ENCODE peak calls at places on chromosomes 16 and 17, in eight cellular contexts. Z is stomach; E is CD4-positive, alpha-beta T cell; X is left ventricle myocardium inferior; Q is OCI-LY7; N is GM23338; J is GM23248; W is left lung. B is an unnamed sample.

GRCh38 chr16:21277927-21278706 is at the start of gene CRYM:
- DNase-seq in Z (peak; percentile 64), E (peak; percentile 19), X (peak; percentile 71), Q (peak; percentile 76), N (peak; percentile 89), J (peak; percentile 68), W (peak; percentile 88), B (peak; percentile 73)

GRCh38 chr17:37430051-37430591 is 23.4 kb downstream of the TADA2A start:
- DNase-seq in Z (no peak), E (no peak), X (no peak), Q (no peak), N (no peak), J (peak; percentile 94), W (no peak), B (no peak)

GRCh38 chr17:48537316-48537715 is 6.5 kb upstream of the HOXB1 start:
- DNase-seq in Z (no peak), E (no peak), X (no peak), Q (no peak), N (no peak), J (no peak), W (no peak), B (no peak)

GRCh38 chr16:73071131-73071940 is 23.4 kb upstream of the ZFHX3 start:
- DNase-seq in Z (peak; percentile 59), E (no peak), X (peak; percentile 60), Q (no peak), N (peak; percentile 79), J (peak; percentile 44), W (peak; percentile 82), B (peak; percentile 59)

GRCh38 chr16:5349661-5350060 is 252.1 kb upstream of the EEF2KMT start:
- DNase-seq in Z (no peak), E (no peak), X (no peak), Q (no peak), N (peak; percentile 43), J (no peak), W (no peak), B (no peak)

GRCh38 chr16:67291461-67291860 is 12.1 kb downstream of the PLEKHG4 start:
- DNase-seq in Z (no peak), E (no peak), X (no peak), Q (no peak), N (no peak), J (no peak), W (no peak), B (no peak)

GRCh38 chr16:81443688-81444447 is 740 bp upstream of the CMIP start:
- DNase-seq in Z (no peak), E (no peak), X (peak; percentile 40), Q (no peak), N (peak; percentile 54), J (no peak), W (peak; percentile 89), B (peak; percentile 67)

GRCh38 chr16:78249056-78249455 is 149.6 kb downstream of the WWOX start:
- DNase-seq in Z (peak; percentile 85), E (no peak), X (peak; percentile 32), Q (no peak), N (peak; percentile 61), J (no peak), W (no peak), B (peak; percentile 70)

GRCh38 chr17:50033316-50033715 is 22.6 kb upstream of the ITGA3 start:
- DNase-seq in Z (peak; percentile 8), E (no peak), X (no peak), Q (no peak), N (no peak), J (peak; percentile 79), W (no peak), B (no peak)

GRCh38 chr16:64339052-64339770 is 782.7 kb downstream of the CDH11 start:
- DNase-seq in Z (no peak), E (no peak), X (no peak), Q (peak; percentile 27), N (no peak), J (peak; percentile 91), W (no peak), B (no peak)

GRCh38 chr17:14918540-14918939 is 346.6 kb downstream of the PMP22 start:
- DNase-seq in Z (no peak), E (no peak), X (no peak), Q (no peak), N (no peak), J (peak; percentile 32), W (no peak), B (no peak)

GRCh38 chr16:73739049-73739769 is 557.4 kb upstream of the PSMD7 start:
- DNase-seq in Z (no peak), E (no peak), X (no peak), Q (no peak), N (no peak), J (no peak), W (no peak), B (no peak)

GRCh38 chr17:65332375-65332774 is 195.2 kb downstream of the RGS9 start:
- DNase-seq in Z (no peak), E (no peak), X (no peak), Q (no peak), N (peak; percentile 37), J (peak; percentile 90), W (no peak), B (no peak)

GRCh38 chr17:57985675-57985974 is 2.4 kb downstream of the VEZF1 start:
- DNase-seq in Z (no peak), E (no peak), X (no peak), Q (no peak), N (no peak), J (peak; percentile 83), W (no peak), B (no peak)

GRCh38 chr17:9032583-9032982 is 11.3 kb downstream of the NTN1 start:
- DNase-seq in Z (no peak), E (no peak), X (no peak), Q (no peak), N (no peak), J (no peak), W (no peak), B (no peak)

GRCh38 chr17:82416771-82417170 is 1.4 kb upstream of the HEXD start:
- DNase-seq in Z (no peak), E (no peak), X (no peak), Q (peak; percentile 58), N (no peak), J (peak; percentile 28), W (peak; percentile 1), B (no peak)

GRCh38 chr17:3738562-3739295 is 15.0 kb downstream of the HASPIN start:
- DNase-seq in Z (peak; percentile 73), E (peak; percentile 65), X (no peak), Q (peak; percentile 49), N (peak; percentile 48), J (peak; percentile 31), W (peak; percentile 82), B (peak; percentile 72)

GRCh38 chr17:80889231-80889896 is 102.3 kb upstream of the CHMP6 start:
- DNase-seq in Z (no peak), E (no peak), X (no peak), Q (no peak), N (no peak), J (no peak), W (no peak), B (peak; percentile 27)

GRCh38 chr17:13346081-13346533 is 255.6 kb downstream of the HS3ST3A1 start:
- DNase-seq in Z (no peak), E (no peak), X (no peak), Q (no peak), N (peak; percentile 64), J (peak; percentile 97), W (no peak), B (no peak)

GRCh38 chr17:34517406-34517805 is 62.0 kb upstream of the TMEM132E start:
- DNase-seq in Z (no peak), E (no peak), X (no peak), Q (no peak), N (no peak), J (no peak), W (no peak), B (no peak)

GRCh38 chr16:54688339-54688738 is 242.3 kb upstream of the IRX5 start:
- DNase-seq in Z (no peak), E (no peak), X (no peak), Q (no peak), N (no peak), J (no peak), W (no peak), B (no peak)

GRCh38 chr17:50180593-50180992 is 14.8 kb downstream of the SGCA start:
- DNase-seq in Z (no peak), E (no peak), X (no peak), Q (no peak), N (no peak), J (no peak), W (no peak), B (peak; percentile 27)

GRCh38 chr17:57292086-57292485 is 35.8 kb downstream of the MSI2 start:
- DNase-seq in Z (no peak), E (no peak), X (no peak), Q (no peak), N (no peak), J (no peak), W (no peak), B (no peak)

GRCh38 chr17:34173221-34173620 is 81.9 kb upstream of the CCL2 start:
- DNase-seq in Z (no peak), E (no peak), X (no peak), Q (no peak), N (no peak), J (peak; percentile 58), W (no peak), B (no peak)

DNA sequence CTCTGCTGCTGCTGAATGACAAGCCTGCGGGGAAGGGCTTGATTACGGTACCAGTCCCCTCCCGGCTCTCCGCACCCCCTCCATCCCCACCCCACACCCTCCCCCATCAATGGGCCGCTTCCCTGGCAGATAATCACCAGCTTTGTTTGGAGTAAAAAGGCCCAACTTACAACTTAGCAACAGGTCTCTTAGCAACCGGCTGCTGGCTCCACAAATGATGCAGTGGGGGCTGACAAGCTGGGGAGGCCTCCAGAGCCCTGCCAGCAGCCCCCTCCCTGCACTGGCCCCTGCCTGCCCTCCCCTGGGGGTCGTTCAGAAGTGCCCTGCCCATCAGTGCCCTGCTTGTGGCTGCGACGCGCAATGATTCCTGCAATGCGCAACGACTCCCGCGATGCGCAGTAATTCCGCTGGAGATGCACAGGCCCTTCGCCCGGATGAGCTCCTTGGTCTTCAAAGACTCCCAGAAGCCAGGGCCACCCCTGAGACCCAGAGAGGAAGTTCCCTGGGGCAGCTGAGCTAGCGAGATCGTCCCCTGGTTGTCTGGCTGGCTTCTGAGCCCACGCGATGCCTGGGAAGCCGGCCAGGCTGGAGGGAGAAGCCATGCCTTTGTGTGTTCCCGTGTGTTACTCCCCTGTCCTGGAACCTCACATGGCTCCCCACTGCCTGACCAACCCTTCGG is 23.3 kb downstream of the CPNE2 start:
- DNase-seq in Z (no peak), E (no peak), X (peak; percentile 78), Q (no peak), N (peak; percentile 60), J (no peak), W (no peak), B (no peak)
- H3K27ac ChIP-seq in Z (peak overlapping the region; percentile 37), E (no peak overlapping the region), X (peak overlapping the region; percentile 58), Q (no peak overlapping the region), N (no peak overlapping the region), J (no peak overlapping the region), W (peak overlapping the region; percentile 13), B (peak overlapping the region; percentile 31)

GRCh38 chr16:2460391-2460713 is 443 bp downstream of the TEDC2 start:
- DNase-seq in Z (no peak), E (no peak), X (no peak), Q (no peak), N (no peak), J (no peak), W (no peak), B (no peak)
- H3K27ac ChIP-seq in Z (peak overlapping the region; percentile 65), E (no peak overlapping the region), X (peak overlapping the region; percentile 24), Q (peak overlapping the region; percentile 69), N (peak overlapping the region; percentile 45), J (no peak overlapping the region), W (no peak overlapping the region), B (no peak overlapping the region)

GRCh38 chr17:2383628-2384167 is 17.2 kb downstream of the MNT start:
- DNase-seq in Z (no peak), E (no peak), X (no peak), Q (no peak), N (no peak), J (no peak), W (no peak), B (no peak)
- H3K27ac ChIP-seq in Z (peak overlapping the region; percentile 39), E (no peak overlapping the region), X (peak overlapping the region; percentile 38), Q (no peak overlapping the region), N (peak overlapping the region; percentile 55), J (no peak overlapping the region), W (no peak overlapping the region), B (no peak overlapping the region)

GRCh38 chr17:1785925-1786324 is 24.1 kb downstream of the SERPINF1 start:
- DNase-seq in Z (no peak), E (no peak), X (peak; percentile 52), Q (no peak), N (no peak), J (no peak), W (no peak), B (peak; percentile 54)
- H3K27ac ChIP-seq in Z (peak overlapping the region; percentile 94), E (no peak overlapping the region), X (peak overlapping the region; percentile 84), Q (no peak overlapping the region), N (no peak overlapping the region), J (no peak overlapping the region), W (peak overlapping the region; percentile 84), B (peak overlapping the region; percentile 82)

B was measured in lower lobe of right lung.